ENCODE peak calls at places on chromosomes 5 and 9, in ten cellular contexts. K is progenitor cell of endocrine pancreas, Z is fibroblast of lung, F is GM13976, R is MCF 10A, G is NB4, X is AG09319, N is GM12864, I is foreskin keratinocyte, D is lung. A is an unnamed sample.

GRCh38 chr9:35828716-35829083 is at the start of gene FAM221B:
- DNase-seq in K (peak; percentile 34), Z (no peak), F (no peak), R (no peak), G (no peak), X (no peak), N (no peak), I (no peak), D (no peak), A (no peak)

GRCh38 chr5:110460837-110461236 is 265.6 kb downstream of the TMEM232 start:
- DNase-seq in K (no peak), Z (no peak), F (no peak), R (no peak), G (no peak), X (no peak), N (no peak), I (no peak), D (no peak), A (no peak)

GRCh38 chr9:92404437-92404836 is at the start of gene OGN:
- DNase-seq in K (no peak), Z (peak; percentile 52), F (no peak), R (no peak), G (no peak), X (no peak), N (no peak), I (no peak), D (no peak), A (no peak)

GRCh38 chr9:93223241-93224180 is 39.6 kb downstream of the WNK2 start:
- DNase-seq in K (no peak), Z (peak; percentile 79), F (no peak), R (peak; percentile 96), G (no peak), X (peak; percentile 19), N (no peak), I (peak; percentile 76), D (no peak), A (no peak)

GRCh38 chr9:3238241-3238640 is 287.6 kb downstream of the RFX3 start:
- DNase-seq in K (no peak), Z (no peak), F (no peak), R (no peak), G (no peak), X (no peak), N (no peak), I (no peak), D (no peak), A (no peak)

GRCh38 chr5:7851617-7852289 is 820 bp upstream of the CFAP90 start:
- DNase-seq in K (no peak), Z (no peak), F (no peak), R (no peak), G (no peak), X (no peak), N (no peak), I (no peak), D (no peak), A (no peak)

GRCh38 chr5:136522217-136522956 is 157.0 kb upstream of the TRPC7 start:
- DNase-seq in K (no peak), Z (peak; percentile 1), F (no peak), R (no peak), G (no peak), X (no peak), N (no peak), I (no peak), D (no peak), A (no peak)

GRCh38 chr5:132751444-132751843 is 4.2 kb downstream of the CCNI2 start:
- DNase-seq in K (no peak), Z (no peak), F (peak; percentile 81), R (peak; percentile 61), G (no peak), X (peak; percentile 88), N (peak; percentile 55), I (no peak), D (no peak), A (no peak)

GRCh38 chr5:177495243-177496060 is 2.0 kb downstream of the PDLIM7 start:
- DNase-seq in K (no peak), Z (peak; percentile 93), F (no peak), R (no peak), G (peak; percentile 70), X (peak; percentile 83), N (no peak), I (no peak), D (no peak), A (no peak)

GRCh38 chr9:95083086-95083768 is 234.3 kb downstream of the FANCC start:
- DNase-seq in K (no peak), Z (no peak), F (no peak), R (no peak), G (no peak), X (no peak), N (no peak), I (no peak), D (no peak), A (no peak)

GRCh38 chr5:133396187-133396621 is 216.1 kb downstream of the FSTL4 start:
- DNase-seq in K (no peak), Z (no peak), F (no peak), R (no peak), G (no peak), X (no peak), N (no peak), I (no peak), D (peak; percentile 24), A (peak; percentile 71)

DNA sequence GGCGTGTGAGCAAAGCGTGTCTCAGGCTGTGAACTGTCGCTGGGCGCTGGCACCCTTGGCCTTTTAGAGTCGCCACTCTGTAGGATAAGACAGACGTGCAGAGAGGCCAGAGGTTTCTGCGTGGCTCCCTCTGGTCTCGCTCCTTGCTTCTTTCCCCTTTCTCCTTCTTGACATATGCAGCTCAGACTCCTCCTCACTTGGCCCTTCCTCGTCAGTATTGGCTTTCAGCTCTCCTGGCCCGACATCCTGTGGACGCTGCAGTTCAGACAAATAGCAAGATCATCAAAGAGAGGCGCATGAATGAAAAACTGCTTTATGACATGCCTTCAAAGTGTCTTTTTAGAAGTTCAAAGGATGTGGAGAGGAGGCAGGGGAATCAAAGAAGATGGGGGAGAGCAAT is 116.8 kb upstream of the SPRY4 start:
- DNase-seq in K (no peak), Z (no peak), F (no peak), R (no peak), G (no peak), X (no peak), N (no peak), I (no peak), D (no peak), A (no peak)
- TF ChIP-seq CTCF in K (no peak), Z (no peak), F (no peak), R (no peak), G (no peak), X (peak; percentile 6), N (no peak), I (peak; percentile 26), D (no peak), A (no peak)

DNA sequence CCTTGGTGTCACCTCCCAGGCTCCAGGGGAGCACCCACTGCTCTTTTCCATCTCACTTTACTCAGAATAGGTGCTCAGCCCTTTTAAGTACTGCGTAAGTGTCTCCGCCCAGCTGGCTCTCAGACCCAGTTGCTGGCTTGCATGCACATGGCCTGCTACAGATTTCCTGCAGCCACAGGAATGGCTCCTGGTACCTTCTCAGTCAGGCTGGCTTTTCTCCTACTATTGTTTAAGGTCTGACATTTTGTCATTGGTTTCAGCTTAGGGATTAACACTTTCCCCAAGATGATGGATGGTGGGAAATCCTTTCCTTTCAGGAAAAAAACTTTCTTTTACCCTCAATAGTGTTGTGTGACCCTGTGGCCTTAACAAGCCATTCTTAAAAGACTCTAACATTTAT is 1652.3 kb upstream of the WWC1 start:
- DNase-seq in K (no peak), Z (no peak), F (no peak), R (no peak), G (no peak), X (no peak), N (no peak), I (no peak), D (no peak), A (no peak)
- TF ChIP-seq CTCF in K (no peak), Z (no peak), F (no peak), R (no peak), G (no peak), X (no peak), N (no peak), I (no peak), D (no peak), A (no peak)

DNA sequence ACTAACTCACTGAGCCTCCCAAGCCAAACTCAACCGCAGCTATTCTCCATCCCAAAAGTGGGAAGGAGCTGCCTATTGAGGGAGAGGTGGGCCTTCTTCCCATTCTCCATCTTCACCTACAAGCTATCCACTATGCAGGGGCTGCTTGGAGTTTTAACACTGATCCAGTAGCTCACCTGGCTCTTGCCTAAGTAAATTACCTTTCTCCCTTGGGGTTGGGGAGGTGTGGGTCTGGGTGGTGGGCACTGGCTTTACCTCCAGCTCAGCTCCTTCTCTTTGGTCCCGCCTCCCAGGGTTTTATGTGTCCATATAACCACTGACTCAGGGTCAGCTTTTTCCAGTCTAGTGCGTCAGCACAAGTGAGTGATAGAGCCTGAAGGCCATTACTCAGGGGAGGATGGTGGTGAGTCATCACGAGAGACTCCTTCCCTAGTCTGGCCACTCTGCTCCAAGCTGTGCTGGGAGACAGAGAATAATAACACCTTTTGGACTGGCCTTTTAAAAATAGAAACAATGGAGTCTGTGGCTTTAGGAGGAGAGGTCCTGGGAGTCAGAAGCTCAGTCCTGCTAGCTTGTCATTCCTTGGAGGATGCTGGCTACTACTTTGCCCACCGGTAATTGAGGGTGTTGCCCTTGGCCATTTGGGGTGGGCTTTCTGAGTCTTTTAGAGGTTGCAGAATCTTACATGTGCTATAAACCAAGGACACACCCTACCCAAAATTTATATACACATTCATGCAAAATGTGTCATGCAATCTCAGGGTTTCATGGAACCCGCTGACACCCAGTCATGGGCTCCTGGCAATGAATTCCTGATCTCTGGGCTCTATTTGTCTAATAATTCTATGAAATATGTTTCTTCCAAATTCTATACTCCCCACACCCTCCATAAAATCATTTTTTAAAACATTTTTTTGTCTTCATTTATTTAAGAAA is 35.6 kb upstream of the ATP6V1G1 start:
- DNase-seq in K (no peak), Z (peak; percentile 99), F (no peak), R (peak; percentile 97), G (peak; percentile 60), X (peak; percentile 86), N (no peak), I (peak; percentile 94), D (peak; percentile 32), A (no peak)
- TF ChIP-seq CTCF in K (no peak), Z (no peak), F (no peak), R (no peak), G (no peak), X (no peak), N (no peak), I (no peak), D (no peak), A (no peak)

DNA sequence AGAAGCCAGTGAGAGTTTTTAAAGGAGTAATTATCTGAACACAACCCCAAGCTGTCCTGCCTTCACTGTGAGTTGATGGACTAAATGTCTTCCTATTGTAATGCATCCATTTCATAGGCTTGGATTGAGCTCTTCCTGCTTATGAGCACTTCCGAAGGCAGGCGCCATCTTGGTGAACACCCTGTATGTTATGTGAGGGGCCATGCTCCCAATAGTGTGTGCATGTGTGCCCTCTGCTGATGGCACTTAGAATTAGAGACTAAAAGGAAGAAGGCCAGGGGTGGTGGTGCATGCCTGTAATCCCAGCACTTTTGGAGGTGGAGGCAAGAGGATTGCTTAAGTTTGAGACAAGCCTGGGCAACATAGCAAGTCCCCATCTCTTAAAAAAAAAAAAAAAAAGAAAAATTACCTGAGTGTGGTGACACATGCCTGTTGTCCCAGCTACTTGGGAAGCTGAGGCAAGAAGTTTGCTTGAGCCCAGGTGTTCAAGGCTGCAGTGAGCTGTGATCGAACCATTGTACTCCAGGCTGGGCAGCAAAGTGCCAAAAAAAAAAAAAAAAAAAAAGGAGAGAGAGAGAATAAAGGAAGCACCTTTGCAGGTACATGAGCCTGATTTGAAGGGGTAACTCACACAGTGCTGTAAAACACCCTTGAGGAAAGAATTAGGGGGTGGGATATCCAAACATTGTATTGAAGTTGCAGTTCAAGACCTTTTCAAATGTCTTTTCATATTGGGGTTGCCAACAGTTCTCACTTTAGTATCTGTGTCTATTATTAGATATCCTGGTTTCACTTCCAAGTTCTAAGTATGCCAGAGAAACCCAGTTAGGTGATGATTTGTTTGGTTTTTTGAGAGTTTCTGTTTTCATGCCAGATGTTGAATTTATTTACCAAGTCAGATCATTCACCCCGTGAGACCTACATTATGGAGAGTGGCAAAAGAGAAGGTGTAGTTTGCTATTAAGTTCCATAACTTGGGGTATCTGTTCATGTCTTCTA is 64.8 kb downstream of the C9orf152 start:
- DNase-seq in K (no peak), Z (no peak), F (no peak), R (peak; percentile 58), G (no peak), X (no peak), N (peak; percentile 70), I (no peak), D (no peak), A (no peak)
- TF ChIP-seq CTCF in K (peak; percentile 11), Z (no peak), F (peak; percentile 25), R (no peak), G (no peak), X (no peak), N (peak; percentile 28), I (peak; percentile 28), D (no peak), A (no peak)

A was measured in vagina.